ENCODE peak calls at places on chromosome 19, in ten cellular contexts. X, L, M, U, T, N, S, F, P and G are unnamed samples.

GRCh38 chr19:40150170-40150569 is 41.1 kb upstream of the MAP3K10 start:
- DNase-seq in T (peak), M (no peak), S (no peak), L (no peak), P (peak), X (no peak), N (no peak), U (no peak), F (no peak), G (no peak)

GRCh38 chr19:15954820-15955219 is 6.0 kb downstream of the OR10H4 start:
- DNase-seq in U (no peak), P (no peak), X (no peak), M (no peak), L (no peak), F (no peak), T (no peak), S (no peak), N (no peak), G (no peak)

GRCh38 chr19:48638831-48639381 is 1.7 kb upstream of the DBP start:
- DNase-seq in U (no peak), N (peak), S (no peak), T (no peak), P (no peak), M (no peak), F (no peak), X (peak), L (no peak), G (no peak)

GRCh38 chr19:58034476-58034790 is 608 bp downstream of the ZSCAN1 start:
- DNase-seq in N (no peak), X (no peak), F (no peak), M (no peak), T (no peak), L (no peak), S (no peak), P (no peak), U (no peak), G (no peak)

GRCh38 chr19:15453906-15454305 is 4.2 kb upstream of the WIZ start:
- DNase-seq in L (no peak), N (no peak), P (no peak), X (no peak), T (no peak), U (no peak), S (no peak), F (no peak), M (no peak), G (no peak)

GRCh38 chr19:49020342-49020741 is 3.5 kb upstream of the LHB start:
- DNase-seq in S (no peak), X (no peak), M (no peak), F (no peak), T (no peak), P (no peak), L (no peak), N (no peak), U (no peak), G (no peak)

GRCh38 chr19:48934837-48935236 is 1.3 kb downstream of the DHDH start:
- DNase-seq in T (no peak), S (no peak), L (no peak), U (no peak), M (no peak), P (no peak), F (no peak), X (no peak), N (no peak), G (no peak)

GRCh38 chr19:48868196-48868886 is at the start of gene PLEKHA4:
- DNase-seq in T (peak), U (no peak), L (no peak), N (peak), M (no peak), P (peak), X (peak), S (no peak), F (no peak), G (no peak)

GRCh38 chr19:55635856-55636440 is 4.9 kb upstream of the ZNF580 start:
- DNase-seq in M (no peak), F (no peak), T (no peak), N (no peak), P (no peak), L (no peak), X (no peak), U (no peak), S (no peak), G (no peak)

GRCh38 chr19:34573226-34573864 is 91.8 kb downstream of the WTIP start:
- DNase-seq in U (no peak), M (no peak), L (no peak), X (no peak), N (no peak), S (no peak), T (no peak), P (no peak), F (no peak), G (no peak)

GRCh38 chr19:46297700-46298476 is 1.0 kb downstream of the HIF3A start:
- DNase-seq in L (no peak), F (no peak), S (no peak), N (peak), M (no peak), P (peak), X (peak), U (no peak), T (peak), G (no peak)

GRCh38 chr19:44196772-44197171 is 15.6 kb upstream of the ZNF227 start:
- DNase-seq in L (no peak), F (no peak), M (no peak), P (no peak), U (no peak), S (no peak), X (no peak), N (no peak), T (no peak), G (no peak)

GRCh38 chr19:1942078-1942933 is 1.3 kb downstream of the CSNK1G2 start:
- DNase-seq in X (peak), M (peak), L (no peak), N (peak), P (peak), F (peak), U (peak), T (peak), S (peak), G (peak)
- TF ChIP-seq CTCF in X (no peak), M (no peak), L (no peak), N (no peak), P (no peak), F (no peak), U (no peak), T (no peak), S (no peak), G (no peak)

GRCh38 chr19:4811328-4812131 is 20.0 kb downstream of the TICAM1 start:
- DNase-seq in F (peak), M (peak), T (peak), S (peak), X (peak), L (peak), N (peak), P (peak), U (no peak), G (peak)
- TF ChIP-seq CTCF in F (peak), M (no peak), T (peak), S (peak), X (peak), L (peak), N (peak), P (peak), U (peak), G (peak)

GRCh38 chr19:2199215-2199614 is 35.5 kb downstream of the DOT1L start:
- DNase-seq in F (no peak), M (no peak), U (no peak), P (no peak), X (no peak), N (no peak), S (no peak), T (no peak), L (no peak), G (no peak)
- TF ChIP-seq CTCF in F (no peak), M (no peak), U (peak), P (peak), X (peak), N (no peak), S (peak), T (peak), L (no peak), G (peak)

DNA sequence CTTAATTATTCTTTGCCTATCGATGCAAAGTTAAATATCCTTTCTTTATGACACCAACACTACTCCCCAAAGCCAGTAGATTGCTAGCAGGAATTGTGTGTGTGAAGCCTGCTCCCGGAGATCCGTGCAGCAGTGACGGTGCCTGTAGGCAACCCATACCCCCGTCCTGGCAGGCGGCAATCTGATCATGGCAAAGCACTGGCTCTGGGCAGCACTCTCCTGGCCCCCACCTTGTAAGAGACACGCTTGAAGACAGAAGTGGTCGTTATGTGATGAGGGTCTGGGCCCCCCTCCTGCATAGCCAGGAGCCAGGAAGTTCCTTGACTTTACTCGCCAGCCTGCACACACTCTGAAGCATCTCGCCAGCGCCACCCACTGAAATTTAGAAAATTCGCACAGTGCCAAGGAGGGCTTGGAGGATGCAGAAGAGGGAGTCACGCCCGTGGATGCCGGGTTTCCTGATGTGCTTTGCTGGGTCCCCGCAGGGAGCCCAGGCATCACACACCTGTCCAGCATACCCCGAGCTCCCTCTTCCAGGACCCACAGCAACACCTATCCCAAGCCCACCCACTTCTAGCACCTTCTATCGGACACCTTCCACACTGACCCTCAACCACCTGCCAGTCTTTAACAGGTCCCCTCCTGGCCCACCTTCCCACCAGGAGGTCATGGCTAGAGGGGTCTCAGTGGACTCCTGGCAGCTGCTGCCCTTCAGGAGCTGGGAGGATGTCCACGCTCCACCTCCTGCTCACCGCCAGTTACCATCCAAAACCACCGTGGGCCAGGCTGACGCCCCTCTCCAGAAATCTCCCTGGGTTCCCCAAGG is 54.5 kb downstream of the CEBPG start:
- DNase-seq in P (no peak), L (no peak), S (no peak), F (no peak), N (no peak), X (no peak), U (no peak), T (no peak), M (no peak), G (no peak)
- TF ChIP-seq CTCF in P (no peak), L (no peak), S (no peak), F (no peak), N (no peak), X (no peak), U (no peak), T (no peak), M (no peak), G (no peak)